ENCODE peak calls at places on chromosome 9, in five cellular contexts. D is activated CD8-positive, alpha-beta memory T cell treated with anti-CD3 and anti-CD28 coated beads for 24 hours; J is DMS 273 treated with DMSO at 0.1 percent for 48 hours; O is neural crest cell; Q is retina. L is an unnamed sample.

GRCh38 chr9:6564370-6564769 is 81.2 kb downstream of the GLDC start:
- DNase-seq in D (no peak), J (no peak), O (no peak), Q (no peak), L (no peak)

GRCh38 chr9:130480673-130481072 is 35.9 kb downstream of the ASS1 start:
- DNase-seq in D (no peak), J (no peak), O (peak), Q (no peak), L (no peak)

GRCh38 chr9:36976371-36977030 is 57.6 kb downstream of the PAX5 start:
- DNase-seq in D (no peak), J (no peak), O (no peak), Q (no peak), L (no peak)

GRCh38 chr9:34510032-34510431 is 12.8 kb downstream of the ENHO start:
- DNase-seq in D (no peak), J (no peak), O (no peak), Q (no peak), L (no peak)

GRCh38 chr9:124780757-124781151 is 3.8 kb downstream of the OLFML2A start:
- DNase-seq in D (peak), J (no peak), O (no peak), Q (no peak), L (no peak)

GRCh38 chr9:84212224-84212623 is 128.3 kb downstream of the SLC28A3 start:
- DNase-seq in D (no peak), J (no peak), O (no peak), Q (no peak), L (no peak)

GRCh38 chr9:16928179-16928945 is 57.9 kb upstream of the BNC2 start:
- DNase-seq in D (no peak), J (no peak), O (no peak), Q (no peak), L (no peak)

GRCh38 chr9:112502177-112502946 is 15.7 kb downstream of the KIAA1958 start:
- DNase-seq in D (no peak), J (no peak), O (no peak), Q (no peak), L (no peak)

GRCh38 chr9:68711281-68711680 is 6.2 kb downstream of the PIP5K1B start:
- DNase-seq in D (no peak), J (no peak), O (no peak), Q (no peak), L (no peak)

GRCh38 chr9:129849042-129849441 is 13.8 kb downstream of the USP20 start:
- DNase-seq in D (no peak), J (no peak), O (no peak), Q (no peak), L (no peak)

GRCh38 chr9:127166651-127167524 is 44.5 kb upstream of the ANGPTL2 start:
- DNase-seq in D (peak), J (no peak), O (no peak), Q (no peak), L (peak)

GRCh38 chr9:14098102-14098501 is 215.8 kb downstream of the NFIB start:
- DNase-seq in D (no peak), J (no peak), O (no peak), Q (no peak), L (no peak)

GRCh38 chr9:132957805-132958204 is 13.4 kb upstream of the TSC1 start:
- DNase-seq in D (no peak), J (no peak), O (no peak), Q (no peak), L (no peak)

GRCh38 chr9:32486839-32487562 is 39.0 kb downstream of the RIGI start:
- DNase-seq in D (no peak), J (no peak), O (no peak), Q (no peak), L (no peak)

GRCh38 chr9:119289740-119290139 is 79.5 kb downstream of the BRINP1 start:
- DNase-seq in D (no peak), J (no peak), O (peak), Q (peak), L (peak)

GRCh38 chr9:133918123-133918813 is 73.9 kb downstream of the VAV2 start:
- DNase-seq in D (no peak), J (no peak), O (no peak), Q (no peak), L (no peak)

GRCh38 chr9:34227445-34227844 is 48.6 kb downstream of the UBAP1 start:
- DNase-seq in D (no peak), J (no peak), O (no peak), Q (no peak), L (no peak)

GRCh38 chr9:98318041-98318790 is 62.8 kb upstream of the TBC1D2 start:
- DNase-seq in D (no peak), J (no peak), O (no peak), Q (peak), L (no peak)

GRCh38 chr9:110115341-110115820 is 92.6 kb downstream of the C9orf152 start:
- DNase-seq in D (no peak), J (no peak), O (no peak), Q (no peak), L (no peak)

GRCh38 chr9:86700601-86701000 is 246.7 kb downstream of the GAS1 start:
- DNase-seq in D (no peak), J (no peak), O (no peak), Q (no peak), L (no peak)

GRCh38 chr9:135971892-135972291 is 10.7 kb upstream of the UBAC1 start:
- DNase-seq in D (peak), J (no peak), O (no peak), Q (no peak), L (no peak)

GRCh38 chr9:123541441-123541840 is 185.4 kb downstream of the CRB2 start:
- DNase-seq in D (no peak), J (no peak), O (no peak), Q (peak), L (no peak)

GRCh38 chr9:84860423-84861115 is 191.0 kb downstream of the NTRK2 start:
- DNase-seq in D (no peak), J (no peak), O (no peak), Q (no peak), L (no peak)

GRCh38 chr9:78441396-78441795 is 144.5 kb downstream of the PSAT1 start:
- DNase-seq in D (no peak), J (no peak), O (no peak), Q (no peak), L (no peak)

GRCh38 chr9:37026936-37027581 is 7.0 kb downstream of the PAX5 start:
- DNase-seq in D (peak), J (no peak), O (no peak), Q (peak), L (no peak)

GRCh38 chr9:69027355-69028097 is 8.0 kb upstream of the FXN start:
- DNase-seq in D (no peak), J (peak), O (peak), Q (peak), L (no peak)

GRCh38 chr9:93416530-93417235 is 34.8 kb upstream of the FAM120A start:
- DNase-seq in D (no peak), J (no peak), O (no peak), Q (no peak), L (no peak)

L was measured in GM19239.